ENCODE peak calls at places on chromosome 2, in four cellular contexts. One of them, this sample, is unnamed.

GRCh38 chr2:99593692-99594427 is 104.0 kb upstream of the REV1 start:
- DNase-seq in HepG2: no peak
- DNase-seq in GM12878: no peak
- DNase-seq in K562: no peak
- DNase-seq in this sample: no peak

GRCh38 chr2:14480906-14481305 is 151.6 kb upstream of the LRATD1 start:
- DNase-seq in HepG2: no peak
- DNase-seq in K562: no peak
- DNase-seq in GM12878: no peak
- DNase-seq in this sample: no peak

GRCh38 chr2:179344280-179344961 is 79.8 kb upstream of the SESTD1 start:
- DNase-seq in K562: no peak
- DNase-seq in HepG2: peak
- DNase-seq in GM12878: no peak
- DNase-seq in this sample: no peak

GRCh38 chr2:120472891-120473309 is 127.0 kb downstream of the INHBB start:
- DNase-seq in K562: no peak
- DNase-seq in GM12878: no peak
- DNase-seq in HepG2: no peak
- DNase-seq in this sample: no peak

GRCh38 chr2:239159476-239159911 is 241.3 kb downstream of the HDAC4 start:
- DNase-seq in HepG2: no peak
- DNase-seq in K562: no peak
- DNase-seq in GM12878: no peak
- DNase-seq in this sample: no peak

GRCh38 chr2:215668329-215668728 is 232.5 kb upstream of the FN1 start:
- DNase-seq in GM12878: no peak
- DNase-seq in HepG2: no peak
- DNase-seq in K562: no peak
- DNase-seq in this sample: no peak

GRCh38 chr2:165903406-165903805 is 50.2 kb downstream of the TTC21B start:
- DNase-seq in HepG2: no peak
- DNase-seq in GM12878: no peak
- DNase-seq in K562: no peak
- DNase-seq in this sample: no peak

GRCh38 chr2:38750011-38750792 is 959 bp downstream of the SRSF7 start:
- DNase-seq in GM12878: no peak
- DNase-seq in HepG2: no peak
- DNase-seq in K562: peak
- DNase-seq in this sample: peak

GRCh38 chr2:140355481-140356090 is 1575.4 kb upstream of the NXPH2 start:
- DNase-seq in K562: no peak
- DNase-seq in HepG2: no peak
- DNase-seq in GM12878: no peak
- DNase-seq in this sample: no peak

GRCh38 chr2:10971131-10971854 is 59.6 kb downstream of the KCNF1 start:
- DNase-seq in HepG2: no peak
- DNase-seq in K562: no peak
- DNase-seq in GM12878: no peak
- DNase-seq in this sample: no peak

GRCh38 chr2:44951714-44952113 is 10.2 kb downstream of the SIX3 start:
- DNase-seq in K562: no peak
- DNase-seq in GM12878: no peak
- DNase-seq in HepG2: no peak
- DNase-seq in this sample: no peak

GRCh38 chr2:7974936-7975335 is 706.9 kb upstream of the ID2 start:
- DNase-seq in HepG2: no peak
- DNase-seq in GM12878: no peak
- DNase-seq in K562: no peak
- DNase-seq in this sample: no peak

GRCh38 chr2:113842919-113843736 is 46.8 kb upstream of the ACTR3 start:
- DNase-seq in GM12878: no peak
- DNase-seq in HepG2: no peak
- DNase-seq in K562: peak
- DNase-seq in this sample: no peak

GRCh38 chr2:36438454-36438977 is 82.9 kb downstream of the CRIM1 start:
- DNase-seq in K562: no peak
- DNase-seq in HepG2: no peak
- DNase-seq in GM12878: no peak
- DNase-seq in this sample: peak

GRCh38 chr2:6392966-6393365 is 472.7 kb downstream of the CMPK2 start:
- DNase-seq in GM12878: no peak
- DNase-seq in K562: no peak
- DNase-seq in HepG2: no peak
- DNase-seq in this sample: no peak

GRCh38 chr2:130341562-130342019 is 1.1 kb upstream of the IMP4 start:
- DNase-seq in GM12878: no peak
- DNase-seq in K562: peak
- DNase-seq in HepG2: no peak
- DNase-seq in this sample: no peak

GRCh38 chr2:22281033-22281432 is 1103.9 kb upstream of the KLHL29 start:
- DNase-seq in HepG2: no peak
- DNase-seq in K562: no peak
- DNase-seq in GM12878: no peak
- DNase-seq in this sample: peak

GRCh38 chr2:36415623-36416022 is 60.0 kb downstream of the CRIM1 start:
- DNase-seq in K562: no peak
- DNase-seq in GM12878: no peak
- DNase-seq in HepG2: no peak
- DNase-seq in this sample: no peak

GRCh38 chr2:240205348-240205747 is 64.9 kb upstream of the OTOS start:
- DNase-seq in HepG2: no peak
- DNase-seq in GM12878: no peak
- DNase-seq in K562: no peak
- DNase-seq in this sample: no peak

GRCh38 chr2:178506949-178507348 is 26.7 kb downstream of the PLEKHA3 start:
- DNase-seq in GM12878: no peak
- DNase-seq in K562: no peak
- DNase-seq in HepG2: no peak
- DNase-seq in this sample: no peak

GRCh38 chr2:240903191-240904060 is 2.7 kb upstream of the CROCC2 start:
- DNase-seq in K562: no peak
- DNase-seq in HepG2: no peak
- DNase-seq in GM12878: no peak
- DNase-seq in this sample: no peak

GRCh38 chr2:98634406-98635092 is 26.2 kb downstream of the UNC50 start:
- DNase-seq in K562: peak
- DNase-seq in HepG2: peak
- DNase-seq in GM12878: no peak
- DNase-seq in this sample: peak

GRCh38 chr2:70103531-70104061 is 16.3 kb downstream of the PCBP1 start:
- DNase-seq in GM12878: no peak
- DNase-seq in K562: no peak
- DNase-seq in HepG2: no peak
- DNase-seq in this sample: no peak

GRCh38 chr2:225889452-225889851 is 489.9 kb downstream of the NYAP2 start:
- DNase-seq in K562: peak
- DNase-seq in GM12878: no peak
- DNase-seq in HepG2: peak
- DNase-seq in this sample: peak

GRCh38 chr2:152393377-152393776 is 58.4 kb downstream of the FMNL2 start:
- DNase-seq in GM12878: no peak
- DNase-seq in K562: no peak
- DNase-seq in HepG2: no peak
- DNase-seq in this sample: no peak

GRCh38 chr2:200590090-200590489 is 4.3 kb downstream of the AOX1 start:
- DNase-seq in GM12878: no peak
- DNase-seq in HepG2: no peak
- DNase-seq in K562: no peak
- DNase-seq in this sample: no peak

GRCh38 chr2:182367401-182367800 is 59.4 kb downstream of the PDE1A start:
- DNase-seq in K562: no peak
- DNase-seq in HepG2: no peak
- DNase-seq in GM12878: no peak
- DNase-seq in this sample: no peak

GRCh38 chr2:109174214-109174613 is 45.2 kb downstream of the SH3RF3 start:
- DNase-seq in GM12878: no peak
- DNase-seq in K562: no peak
- DNase-seq in HepG2: no peak
- DNase-seq in this sample: no peak

GRCh38 chr2:184681642-184682321 is 83.5 kb downstream of the ZNF804A start:
- DNase-seq in GM12878: no peak
- DNase-seq in HepG2: no peak
- DNase-seq in K562: no peak
- DNase-seq in this sample: no peak

GRCh38 chr2:25274868-25275574 is 66.7 kb downstream of the DNMT3A start:
- DNase-seq in K562: no peak
- DNase-seq in GM12878: no peak
- DNase-seq in HepG2: no peak
- DNase-seq in this sample: no peak

GRCh38 chr2:25273985-25274550 is 67.7 kb downstream of the DNMT3A start:
- DNase-seq in HepG2: no peak
- DNase-seq in GM12878: no peak
- DNase-seq in K562: no peak
- DNase-seq in this sample: no peak

GRCh38 chr2:25275575-25275965 is 66.2 kb downstream of the DNMT3A start:
- DNase-seq in K562: no peak
- DNase-seq in GM12878: no peak
- DNase-seq in HepG2: no peak
- DNase-seq in this sample: no peak

GRCh38 chr2:25279091-25279651 is 62.6 kb downstream of the DNMT3A start:
- DNase-seq in GM12878: peak
- DNase-seq in K562: no peak
- DNase-seq in HepG2: no peak
- DNase-seq in this sample: no peak

GRCh38 chr2:25276569-25277465 is 64.9 kb downstream of the DNMT3A start:
- DNase-seq in K562: peak
- DNase-seq in HepG2: no peak
- DNase-seq in GM12878: no peak
- DNase-seq in this sample: peak
- TF ChIP-seq NFIC in K562: no peak
- TF ChIP-seq NFIC in HepG2: no peak
- TF ChIP-seq NFIC in GM12878: no peak
- TF ChIP-seq NFIC in this sample: no peak

GRCh38 chr2:46818819-46819218 is 96.8 kb downstream of the MCFD2 start:
- DNase-seq in HepG2: no peak
- DNase-seq in K562: no peak
- DNase-seq in GM12878: no peak
- DNase-seq in this sample: no peak
- TF ChIP-seq NFIC in HepG2: no peak
- TF ChIP-seq NFIC in K562: no peak
- TF ChIP-seq NFIC in GM12878: no peak
- TF ChIP-seq NFIC in this sample: no peak

DNA sequence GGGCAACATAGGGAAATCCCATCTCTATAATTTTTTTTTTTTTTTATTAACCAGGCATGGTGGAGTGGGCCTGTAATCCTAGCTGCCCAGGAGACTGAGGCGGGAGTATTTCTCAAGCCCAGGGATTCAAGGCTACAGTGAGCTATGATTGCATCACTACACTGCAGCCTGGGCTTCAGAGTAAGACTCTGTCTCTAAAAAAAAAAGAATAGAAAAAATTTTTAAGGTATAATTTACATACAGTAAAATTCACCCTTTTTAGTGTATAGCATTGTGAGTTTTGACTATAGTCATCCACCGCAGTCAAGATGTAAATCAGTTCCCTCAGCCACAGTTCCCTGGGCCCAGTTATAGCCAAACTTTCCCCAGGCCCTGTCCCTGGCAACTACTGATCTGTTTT is 57.1 kb upstream of the MSH6 start:
- DNase-seq in GM12878: no peak
- DNase-seq in K562: no peak
- DNase-seq in HepG2: no peak
- DNase-seq in this sample: no peak
- TF ChIP-seq NFIC in GM12878: no peak
- TF ChIP-seq NFIC in K562: no peak
- TF ChIP-seq NFIC in HepG2: no peak
- TF ChIP-seq NFIC in this sample: no peak

GRCh38 chr2:9838391-9838790 is 4.9 kb upstream of the TAF1B start:
- DNase-seq in K562: no peak
- DNase-seq in GM12878: no peak
- DNase-seq in HepG2: no peak
- DNase-seq in this sample: no peak

GRCh38 chr2:9832586-9832985 is 10.7 kb upstream of the TAF1B start:
- DNase-seq in GM12878: no peak
- DNase-seq in HepG2: no peak
- DNase-seq in K562: no peak
- DNase-seq in this sample: no peak

GRCh38 chr2:9837451-9837850 is 5.8 kb upstream of the TAF1B start:
- DNase-seq in K562: no peak
- DNase-seq in HepG2: no peak
- DNase-seq in GM12878: no peak
- DNase-seq in this sample: no peak

GRCh38 chr2:9836074-9836473 is 7.2 kb upstream of the TAF1B start:
- DNase-seq in K562: no peak
- DNase-seq in HepG2: no peak
- DNase-seq in GM12878: no peak
- DNase-seq in this sample: no peak

GRCh38 chr2:9836517-9836916 is 6.8 kb upstream of the TAF1B start:
- DNase-seq in GM12878: no peak
- DNase-seq in K562: no peak
- DNase-seq in HepG2: no peak
- DNase-seq in this sample: no peak
- TF ChIP-seq NFIC in GM12878: no peak
- TF ChIP-seq NFIC in K562: no peak
- TF ChIP-seq NFIC in HepG2: no peak
- TF ChIP-seq NFIC in this sample: no peak

GRCh38 chr2:169573160-169573973 is at the start of gene FASTKD1:
- DNase-seq in GM12878: peak
- DNase-seq in HepG2: peak
- DNase-seq in K562: peak
- DNase-seq in this sample: peak

GRCh38 chr2:169571571-169571970 is 2.1 kb downstream of the FASTKD1 start:
- DNase-seq in GM12878: no peak
- DNase-seq in K562: no peak
- DNase-seq in HepG2: no peak
- DNase-seq in this sample: no peak

GRCh38 chr2:169572821-169573159 is 875 bp downstream of the FASTKD1 start:
- DNase-seq in HepG2: no peak
- DNase-seq in GM12878: no peak
- DNase-seq in K562: no peak
- DNase-seq in this sample: no peak

GRCh38 chr2:169572189-169572588 is 1.5 kb downstream of the FASTKD1 start:
- DNase-seq in GM12878: no peak
- DNase-seq in K562: no peak
- DNase-seq in HepG2: no peak
- DNase-seq in this sample: no peak

GRCh38 chr2:169573974-169574299 is 272 bp upstream of the FASTKD1 start:
- DNase-seq in GM12878: no peak
- DNase-seq in K562: no peak
- DNase-seq in HepG2: no peak
- DNase-seq in this sample: no peak
- TF ChIP-seq NFIC in GM12878: no peak
- TF ChIP-seq NFIC in K562: no peak
- TF ChIP-seq NFIC in HepG2: peak
- TF ChIP-seq NFIC in this sample: no peak

This sample was measured in SK-N-SH.